ENCODE peak calls at places on chromosomes 16 and 17, in nine cellular contexts. Q is amniotic stem cell; K is iPS-NIHi11; D is heart left ventricle; U is dermis microvascular lymphatic vessel endothelial cell; M is cardiac fibroblast; O is stimulated activated CD4-positive, alpha-beta T cell treated with anti-CD3 and anti-CD28 coated beads, TNF-alpha, amount 100 ng/mL, for 48 hours; A is CD8-positive, alpha-beta T cell; B is A549. R is an unnamed sample.

GRCh38 chr17:21294321-21295035 is 10.0 kb downstream of the MAP2K3 start:
- DNase-seq in Q (no peak), K (no peak), D (no peak), U (no peak), M (no peak), O (no peak), A (no peak), B (no peak), R (peak)

GRCh38 chr16:27367463-27368357 is 34.3 kb upstream of the IL21R start:
- DNase-seq in Q (peak), K (peak), D (peak), U (peak), M (peak), O (peak), A (peak), B (peak), R (peak)

GRCh38 chr17:78723001-78723796 is 58.9 kb downstream of the CYTH1 start:
- DNase-seq in Q (no peak), K (peak), D (peak), U (no peak), M (no peak), O (no peak), A (no peak), B (no peak), R (peak)

GRCh38 chr17:2418572-2418971 is 17.7 kb upstream of the MNT start:
- DNase-seq in Q (no peak), K (no peak), D (no peak), U (no peak), M (no peak), O (no peak), A (no peak), B (no peak), R (no peak)

GRCh38 chr16:87317766-87318121 is 552 bp upstream of the C16orf95 start:
- DNase-seq in Q (peak), K (no peak), D (no peak), U (peak), M (peak), O (peak), A (no peak), B (peak), R (no peak)

GRCh38 chr16:73732681-73733080 is 563.9 kb upstream of the PSMD7 start:
- DNase-seq in Q (no peak), K (no peak), D (no peak), U (no peak), M (no peak), O (no peak), A (no peak), B (no peak), R (no peak)

GRCh38 chr17:57619061-57619937 is 125.8 kb downstream of the CCDC182 start:
- DNase-seq in Q (no peak), K (no peak), D (no peak), U (peak), M (peak), O (no peak), A (no peak), B (no peak), R (no peak)

GRCh38 chr17:57915980-57916757 is 39.0 kb downstream of the CUEDC1 start:
- DNase-seq in Q (no peak), K (peak), D (no peak), U (no peak), M (no peak), O (no peak), A (no peak), B (no peak), R (no peak)

GRCh38 chr17:37490638-37491614 is 1.2 kb downstream of the DUSP14 start:
- DNase-seq in Q (peak), K (peak), D (peak), U (peak), M (peak), O (no peak), A (no peak), B (peak), R (no peak)

GRCh38 chr16:56988948-56989945 is at the start of gene NLRC5:
- DNase-seq in Q (peak), K (peak), D (peak), U (peak), M (peak), O (peak), A (peak), B (peak), R (peak)

GRCh38 chr17:17785407-17785806 is 51.4 kb downstream of the SREBF1 start:
- DNase-seq in Q (no peak), K (no peak), D (no peak), U (no peak), M (no peak), O (no peak), A (no peak), B (no peak), R (no peak)

GRCh38 chr16:85825326-85825725 is 25.8 kb downstream of the COX4I1 start:
- DNase-seq in Q (no peak), K (peak), D (no peak), U (no peak), M (no peak), O (no peak), A (no peak), B (no peak), R (no peak)

GRCh38 chr17:33291248-33292183 is 1.6 kb downstream of the ASIC2 start:
- DNase-seq in Q (no peak), K (peak), D (no peak), U (peak), M (peak), O (no peak), A (no peak), B (peak), R (peak)

GRCh38 chr16:81457326-81458133 is 12.9 kb downstream of the CMIP start:
- DNase-seq in Q (no peak), K (peak), D (no peak), U (peak), M (peak), O (no peak), A (no peak), B (peak), R (no peak)

GRCh38 chr17:41864498-41864836 is 756 bp downstream of the KLHL11 start:
- DNase-seq in Q (no peak), K (peak), D (no peak), U (no peak), M (no peak), O (no peak), A (peak), B (no peak), R (no peak)

GRCh38 chr16:4319454-4319853 is 3.6 kb downstream of the GLIS2 start:
- DNase-seq in Q (no peak), K (peak), D (no peak), U (no peak), M (peak), O (peak), A (peak), B (no peak), R (no peak)

GRCh38 chr17:36703860-36704266 is 102.5 kb downstream of the MRM1 start:
- DNase-seq in Q (no peak), K (peak), D (peak), U (peak), M (peak), O (no peak), A (peak), B (peak), R (peak)

GRCh38 chr17:4365628-4366311 is 705 bp downstream of the UBE2G1 start:
- DNase-seq in Q (no peak), K (peak), D (peak), U (peak), M (no peak), O (no peak), A (peak), B (no peak), R (no peak)

GRCh38 chr16:64089697-64090096 is 1032.2 kb downstream of the CDH11 start:
- DNase-seq in Q (no peak), K (peak), D (no peak), U (peak), M (peak), O (no peak), A (no peak), B (no peak), R (no peak)

GRCh38 chr16:89009343-89010209 is 32.6 kb upstream of the CBFA2T3 start:
- DNase-seq in Q (no peak), K (peak), D (no peak), U (peak), M (peak), O (no peak), A (no peak), B (no peak), R (no peak)

GRCh38 chr17:42387221-42387657 is 1.0 kb downstream of the STAT3 start:
- DNase-seq in Q (no peak), K (no peak), D (no peak), U (peak), M (peak), O (no peak), A (no peak), B (no peak), R (no peak)

GRCh38 chr17:4162775-4163498 is 19.9 kb downstream of the CYB5D2 start:
- DNase-seq in Q (no peak), K (no peak), D (no peak), U (no peak), M (no peak), O (no peak), A (no peak), B (no peak), R (no peak)

GRCh38 chr16:77840623-77841274 is 52.4 kb downstream of the VAT1L start:
- DNase-seq in Q (no peak), K (no peak), D (no peak), U (no peak), M (no peak), O (no peak), A (no peak), B (no peak), R (no peak)

R was measured in posterior cingulate gyrus.